ENCODE peak calls at places on chromosome 14, in seven cellular contexts. N is nucleus accumbens; Y is activated T-helper 1 cell treated with Interleukin-2 at 50 U/mL for 16 hours; X is NCI-H1930; L is posterior cingulate gyrus; U is body of pancreas; H is stimulated activated CD4-positive, alpha-beta T cell treated with anti-CD3 and anti-CD28 coated beads, Interleukin-12 subunit alpha, Interleukin-12 subunit beta, amount 100 ng/mL, for 24 hours. B is an unnamed sample.

GRCh38 chr14:27686137-27686536 is 1080.5 kb upstream of the FOXG1 start:
- DNase-seq in Y (no peak), U (no peak), X (no peak), H (no peak), N (no peak), L (no peak), B (no peak)

GRCh38 chr14:64701660-64702059 is 2.6 kb upstream of the PLEKHG3 start:
- DNase-seq in N (no peak), X (peak), U (no peak), L (no peak), H (no peak), Y (no peak), B (no peak)

GRCh38 chr14:43464968-43465367 is 1042.1 kb downstream of the FSCB start:
- DNase-seq in N (no peak), L (no peak), Y (no peak), U (no peak), X (no peak), H (no peak), B (no peak)

GRCh38 chr14:99531221-99532096 is 50.2 kb downstream of the CCNK start:
- DNase-seq in U (no peak), Y (no peak), X (no peak), L (no peak), N (no peak), H (no peak), B (no peak)

GRCh38 chr14:38716871-38717270 is 386.2 kb downstream of the SEC23A start:
- DNase-seq in Y (no peak), X (no peak), N (no peak), L (no peak), U (peak), H (no peak), B (no peak)

GRCh38 chr14:31294736-31295398 is 87.3 kb upstream of the HECTD1 start:
- DNase-seq in N (no peak), H (no peak), X (no peak), Y (no peak), L (no peak), U (no peak), B (no peak)

GRCh38 chr14:86790408-86791364 is 1202.3 kb downstream of the GALC start:
- DNase-seq in Y (no peak), U (no peak), H (no peak), N (no peak), L (no peak), X (no peak), B (peak)

GRCh38 chr14:59342516-59343484 is 122.4 kb downstream of the GPR135 start:
- DNase-seq in N (no peak), X (no peak), U (peak), Y (no peak), L (no peak), H (no peak), B (no peak)

GRCh38 chr14:104866451-104867370 is 1.6 kb downstream of the CEP170B start:
- DNase-seq in X (no peak), H (no peak), N (no peak), L (no peak), U (no peak), Y (no peak), B (no peak)

GRCh38 chr14:21072102-21072501 is 2.0 kb downstream of the ARHGEF40 start:
- DNase-seq in N (no peak), L (no peak), Y (no peak), H (no peak), U (no peak), X (no peak), B (no peak)